ENCODE peak calls at places on chromosomes 3 and 15, in six cellular contexts. One of them, this sample, is unnamed.

GRCh38 chr3:190557311-190557710 is 43.4 kb downstream of the IL1RAP start:
- DNase-seq in NCI-H460: no peak
- DNase-seq in mammary epithelial cell: no peak
- DNase-seq in stromal cell of bone marrow: no peak
- DNase-seq in tibial nerve: no peak
- DNase-seq in brain microvascular endothelial cell: no peak
- DNase-seq in this sample: no peak

GRCh38 chr3:36874351-36874874 is 70.4 kb downstream of the TRANK1 start:
- DNase-seq in stromal cell of bone marrow: no peak
- DNase-seq in tibial nerve: no peak
- DNase-seq in mammary epithelial cell: no peak
- DNase-seq in NCI-H460: no peak
- DNase-seq in brain microvascular endothelial cell: no peak
- DNase-seq in this sample: no peak

GRCh38 chr15:98957655-98958054 is 49.9 kb downstream of the PGPEP1L start:
- DNase-seq in tibial nerve: no peak
- DNase-seq in mammary epithelial cell: no peak
- DNase-seq in brain microvascular endothelial cell: no peak
- DNase-seq in NCI-H460: no peak
- DNase-seq in stromal cell of bone marrow: no peak
- DNase-seq in this sample: no peak

GRCh38 chr3:66998899-66999235 is 760 bp downstream of the KBTBD8 start:
- DNase-seq in tibial nerve: no peak
- DNase-seq in mammary epithelial cell: peak
- DNase-seq in NCI-H460: no peak
- DNase-seq in stromal cell of bone marrow: no peak
- DNase-seq in brain microvascular endothelial cell: no peak
- DNase-seq in this sample: no peak

GRCh38 chr15:78712797-78713515 is 71.9 kb upstream of the CHRNB4 start:
- DNase-seq in tibial nerve: no peak
- DNase-seq in brain microvascular endothelial cell: no peak
- DNase-seq in stromal cell of bone marrow: no peak
- DNase-seq in mammary epithelial cell: no peak
- DNase-seq in NCI-H460: no peak
- DNase-seq in this sample: no peak

GRCh38 chr3:44021646-44022594 is 219.8 kb upstream of the TOPAZ1 start:
- DNase-seq in brain microvascular endothelial cell: no peak
- DNase-seq in stromal cell of bone marrow: no peak
- DNase-seq in tibial nerve: no peak
- DNase-seq in mammary epithelial cell: no peak
- DNase-seq in NCI-H460: no peak
- DNase-seq in this sample: no peak

GRCh38 chr3:50195501-50196252 is 4.3 kb downstream of the GNAT1 start:
- DNase-seq in brain microvascular endothelial cell: no peak
- DNase-seq in mammary epithelial cell: peak
- DNase-seq in NCI-H460: no peak
- DNase-seq in stromal cell of bone marrow: no peak
- DNase-seq in tibial nerve: no peak
- DNase-seq in this sample: no peak

GRCh38 chr3:13406200-13406599 is 13.9 kb downstream of the NUP210 start:
- DNase-seq in stromal cell of bone marrow: no peak
- DNase-seq in tibial nerve: no peak
- DNase-seq in brain microvascular endothelial cell: no peak
- DNase-seq in mammary epithelial cell: no peak
- DNase-seq in NCI-H460: no peak
- DNase-seq in this sample: no peak

GRCh38 chr3:43330981-43331380 is 44.6 kb downstream of the SNRK start:
- DNase-seq in brain microvascular endothelial cell: no peak
- DNase-seq in mammary epithelial cell: no peak
- DNase-seq in tibial nerve: no peak
- DNase-seq in stromal cell of bone marrow: no peak
- DNase-seq in NCI-H460: no peak
- DNase-seq in this sample: no peak

GRCh38 chr3:156150434-156151066 is 30.2 kb downstream of the KCNAB1 start:
- DNase-seq in NCI-H460: peak
- DNase-seq in mammary epithelial cell: peak
- DNase-seq in stromal cell of bone marrow: peak
- DNase-seq in brain microvascular endothelial cell: peak
- DNase-seq in tibial nerve: peak
- DNase-seq in this sample: peak

GRCh38 chr3:71069797-71070196 is 513.7 kb downstream of the FOXP1 start:
- DNase-seq in mammary epithelial cell: peak
- DNase-seq in brain microvascular endothelial cell: peak
- DNase-seq in tibial nerve: peak
- DNase-seq in NCI-H460: peak
- DNase-seq in stromal cell of bone marrow: peak
- DNase-seq in this sample: no peak

GRCh38 chr3:86934851-86935250 is 56.1 kb downstream of the VGLL3 start:
- DNase-seq in stromal cell of bone marrow: no peak
- DNase-seq in brain microvascular endothelial cell: no peak
- DNase-seq in mammary epithelial cell: peak
- DNase-seq in tibial nerve: no peak
- DNase-seq in NCI-H460: no peak
- DNase-seq in this sample: no peak

GRCh38 chr15:65050270-65050669 is 5.1 kb downstream of the SLC51B start:
- DNase-seq in brain microvascular endothelial cell: no peak
- DNase-seq in mammary epithelial cell: no peak
- DNase-seq in NCI-H460: no peak
- DNase-seq in stromal cell of bone marrow: no peak
- DNase-seq in tibial nerve: no peak
- DNase-seq in this sample: no peak

GRCh38 chr15:37837276-37837675 is 97.2 kb upstream of the TMCO5A start:
- DNase-seq in tibial nerve: no peak
- DNase-seq in NCI-H460: no peak
- DNase-seq in brain microvascular endothelial cell: peak
- DNase-seq in mammary epithelial cell: no peak
- DNase-seq in stromal cell of bone marrow: peak
- DNase-seq in this sample: peak

GRCh38 chr3:110494728-110495127 is 576.9 kb upstream of the NECTIN3 start:
- DNase-seq in stromal cell of bone marrow: no peak
- DNase-seq in brain microvascular endothelial cell: no peak
- DNase-seq in tibial nerve: no peak
- DNase-seq in mammary epithelial cell: no peak
- DNase-seq in NCI-H460: no peak
- DNase-seq in this sample: no peak

GRCh38 chr3:186268616-186269448 is 93.2 kb downstream of the DGKG start:
- DNase-seq in tibial nerve: no peak
- DNase-seq in brain microvascular endothelial cell: no peak
- DNase-seq in NCI-H460: no peak
- DNase-seq in mammary epithelial cell: no peak
- DNase-seq in stromal cell of bone marrow: no peak
- DNase-seq in this sample: no peak

GRCh38 chr15:101036189-101036588 is 117.0 kb downstream of the LRRK1 start:
- DNase-seq in stromal cell of bone marrow: no peak
- DNase-seq in tibial nerve: no peak
- DNase-seq in brain microvascular endothelial cell: no peak
- DNase-seq in NCI-H460: no peak
- DNase-seq in mammary epithelial cell: no peak
- DNase-seq in this sample: no peak

GRCh38 chr15:43383070-43383469 is 12.2 kb downstream of the TUBGCP4 start:
- DNase-seq in brain microvascular endothelial cell: no peak
- DNase-seq in NCI-H460: no peak
- DNase-seq in mammary epithelial cell: no peak
- DNase-seq in tibial nerve: no peak
- DNase-seq in stromal cell of bone marrow: no peak
- DNase-seq in this sample: no peak

GRCh38 chr3:52495096-52495495 is at the start of gene STAB1:
- DNase-seq in tibial nerve: no peak
- DNase-seq in mammary epithelial cell: no peak
- DNase-seq in stromal cell of bone marrow: no peak
- DNase-seq in NCI-H460: no peak
- DNase-seq in brain microvascular endothelial cell: no peak
- DNase-seq in this sample: no peak

GRCh38 chr3:138114431-138114918 is 933 bp downstream of the DZIP1L start:
- DNase-seq in NCI-H460: peak
- DNase-seq in stromal cell of bone marrow: no peak
- DNase-seq in mammary epithelial cell: peak
- DNase-seq in brain microvascular endothelial cell: no peak
- DNase-seq in tibial nerve: no peak
- DNase-seq in this sample: no peak

GRCh38 chr3:25448750-25449684 is 21.0 kb downstream of the RARB start:
- DNase-seq in tibial nerve: peak
- DNase-seq in brain microvascular endothelial cell: peak
- DNase-seq in NCI-H460: no peak
- DNase-seq in mammary epithelial cell: peak
- DNase-seq in stromal cell of bone marrow: peak
- DNase-seq in this sample: peak

GRCh38 chr3:189238071-189238470 is 66.3 kb downstream of the TPRG1 start:
- DNase-seq in stromal cell of bone marrow: no peak
- DNase-seq in tibial nerve: no peak
- DNase-seq in NCI-H460: no peak
- DNase-seq in brain microvascular endothelial cell: no peak
- DNase-seq in mammary epithelial cell: no peak
- DNase-seq in this sample: no peak

GRCh38 chr15:48388017-48388936 is 57.0 kb downstream of the DUT start:
- DNase-seq in NCI-H460: no peak
- DNase-seq in stromal cell of bone marrow: no peak
- DNase-seq in mammary epithelial cell: no peak
- DNase-seq in brain microvascular endothelial cell: no peak
- DNase-seq in tibial nerve: no peak
- DNase-seq in this sample: no peak

GRCh38 chr3:72285483-72285882 is 500.5 kb upstream of the PROK2 start:
- DNase-seq in brain microvascular endothelial cell: no peak
- DNase-seq in NCI-H460: no peak
- DNase-seq in stromal cell of bone marrow: no peak
- DNase-seq in mammary epithelial cell: no peak
- DNase-seq in tibial nerve: no peak
- DNase-seq in this sample: no peak

GRCh38 chr15:60426870-60427528 is 29.2 kb upstream of the ANXA2 start:
- DNase-seq in mammary epithelial cell: peak
- DNase-seq in brain microvascular endothelial cell: no peak
- DNase-seq in tibial nerve: no peak
- DNase-seq in NCI-H460: no peak
- DNase-seq in stromal cell of bone marrow: peak
- DNase-seq in this sample: no peak

GRCh38 chr3:72440491-72440890 is 407.8 kb downstream of the SHQ1 start:
- DNase-seq in stromal cell of bone marrow: no peak
- DNase-seq in tibial nerve: no peak
- DNase-seq in brain microvascular endothelial cell: no peak
- DNase-seq in NCI-H460: no peak
- DNase-seq in mammary epithelial cell: no peak
- DNase-seq in this sample: no peak

GRCh38 chr3:174531262-174531982 is 327.7 kb upstream of the NAALADL2 start:
- DNase-seq in brain microvascular endothelial cell: no peak
- DNase-seq in mammary epithelial cell: no peak
- DNase-seq in stromal cell of bone marrow: no peak
- DNase-seq in tibial nerve: no peak
- DNase-seq in NCI-H460: no peak
- DNase-seq in this sample: no peak

GRCh38 chr3:152252750-152253149 is 16.0 kb upstream of the MBNL1 start:
- DNase-seq in stromal cell of bone marrow: no peak
- DNase-seq in tibial nerve: no peak
- DNase-seq in NCI-H460: no peak
- DNase-seq in mammary epithelial cell: no peak
- DNase-seq in brain microvascular endothelial cell: no peak
- DNase-seq in this sample: no peak

GRCh38 chr3:125374501-125374995 is 577 bp downstream of the ZNF148 start:
- DNase-seq in stromal cell of bone marrow: no peak
- DNase-seq in NCI-H460: no peak
- DNase-seq in tibial nerve: peak
- DNase-seq in mammary epithelial cell: peak
- DNase-seq in brain microvascular endothelial cell: no peak
- DNase-seq in this sample: no peak

GRCh38 chr3:136577791-136578190 is 174.4 kb downstream of the STAG1 start:
- DNase-seq in mammary epithelial cell: no peak
- DNase-seq in tibial nerve: no peak
- DNase-seq in brain microvascular endothelial cell: no peak
- DNase-seq in stromal cell of bone marrow: no peak
- DNase-seq in NCI-H460: no peak
- DNase-seq in this sample: no peak

GRCh38 chr3:36932979-36933378 is 11.9 kb downstream of the TRANK1 start:
- DNase-seq in stromal cell of bone marrow: no peak
- DNase-seq in tibial nerve: no peak
- DNase-seq in mammary epithelial cell: no peak
- DNase-seq in NCI-H460: no peak
- DNase-seq in brain microvascular endothelial cell: peak
- DNase-seq in this sample: no peak

GRCh38 chr3:148546959-148547358 is 150.7 kb upstream of the AGTR1 start:
- DNase-seq in stromal cell of bone marrow: no peak
- DNase-seq in NCI-H460: no peak
- DNase-seq in mammary epithelial cell: no peak
- DNase-seq in brain microvascular endothelial cell: no peak
- DNase-seq in tibial nerve: no peak
- DNase-seq in this sample: no peak

GRCh38 chr3:196528639-196529233 is 13.6 kb upstream of the SMCO1 start:
- DNase-seq in brain microvascular endothelial cell: peak
- DNase-seq in stromal cell of bone marrow: no peak
- DNase-seq in NCI-H460: peak
- DNase-seq in tibial nerve: peak
- DNase-seq in mammary epithelial cell: peak
- DNase-seq in this sample: no peak

GRCh38 chr3:140395134-140396075 is 282.5 kb upstream of the TRIM42 start:
- DNase-seq in mammary epithelial cell: no peak
- DNase-seq in brain microvascular endothelial cell: no peak
- DNase-seq in NCI-H460: no peak
- DNase-seq in stromal cell of bone marrow: no peak
- DNase-seq in tibial nerve: peak
- DNase-seq in this sample: no peak

GRCh38 chr15:40937762-40938529 is 8.8 kb downstream of the DLL4 start:
- DNase-seq in mammary epithelial cell: peak
- DNase-seq in NCI-H460: peak
- DNase-seq in stromal cell of bone marrow: no peak
- DNase-seq in tibial nerve: no peak
- DNase-seq in brain microvascular endothelial cell: no peak
- DNase-seq in this sample: no peak

GRCh38 chr3:13078158-13078905 is 5.1 kb upstream of the IQSEC1 start:
- DNase-seq in NCI-H460: no peak
- DNase-seq in brain microvascular endothelial cell: no peak
- DNase-seq in mammary epithelial cell: no peak
- DNase-seq in stromal cell of bone marrow: no peak
- DNase-seq in tibial nerve: no peak
- DNase-seq in this sample: no peak

GRCh38 chr15:97841558-97841957 is 118.9 kb upstream of the ARRDC4 start:
- DNase-seq in tibial nerve: no peak
- DNase-seq in stromal cell of bone marrow: no peak
- DNase-seq in NCI-H460: no peak
- DNase-seq in mammary epithelial cell: no peak
- DNase-seq in brain microvascular endothelial cell: no peak
- DNase-seq in this sample: no peak